ENCODE peak calls at places on chromosomes 2 and 18, in seven cellular contexts. F is neuronal stem cell, J is mammary epithelial cell, Y is AG04450, I is heart left ventricle, M is right cardiac atrium, V is ovary. Q is an unnamed sample.

GRCh38 chr2:234884591-234884990 is 67.2 kb upstream of the SH3BP4 start:
- DNase-seq in F (no peak), J (no peak), Y (no peak), I (no peak), M (no peak), V (no peak), Q (no peak)

GRCh38 chr2:238528953-238529781 is 102.4 kb downstream of the ASB1 start:
- DNase-seq in F (no peak), J (peak; percentile 41), Y (peak; percentile 44), I (no peak), M (no peak), V (no peak), Q (peak; percentile 74)

GRCh38 chr2:121873870-121874269 is 118.4 kb downstream of the TSN start:
- DNase-seq in F (peak; percentile 62), J (no peak), Y (no peak), I (no peak), M (no peak), V (no peak), Q (no peak)

GRCh38 chr2:230762317-230762896 is 49.8 kb downstream of the CAB39 start:
- DNase-seq in F (peak; percentile 6), J (peak; percentile 28), Y (no peak), I (no peak), M (no peak), V (no peak), Q (no peak)

GRCh38 chr2:128314348-128315121 is 4.1 kb downstream of the HS6ST1 start:
- DNase-seq in F (no peak), J (no peak), Y (no peak), I (peak; percentile 13), M (no peak), V (no peak), Q (no peak)

GRCh38 chr2:220000586-220000985 is 373.2 kb downstream of the SLC4A3 start:
- DNase-seq in F (no peak), J (no peak), Y (no peak), I (no peak), M (no peak), V (no peak), Q (no peak)

GRCh38 chr2:224987733-224988132 is 54.5 kb downstream of the DOCK10 start:
- DNase-seq in F (no peak), J (no peak), Y (no peak), I (no peak), M (no peak), V (no peak), Q (no peak)

GRCh38 chr18:55405655-55406373 is 182.2 kb downstream of the TCF4 start:
- DNase-seq in F (no peak), J (peak; percentile 84), Y (peak; percentile 81), I (peak; percentile 92), M (peak; percentile 92), V (peak; percentile 92), Q (peak; percentile 46)

GRCh38 chr2:190533175-190533967 is 1.2 kb downstream of the NEMP2 start:
- DNase-seq in F (no peak), J (no peak), Y (no peak), I (no peak), M (peak; percentile 63), V (no peak), Q (no peak)

GRCh38 chr2:81589406-81589805 is 1284.9 kb upstream of the LRRTM1 start:
- DNase-seq in F (no peak), J (no peak), Y (no peak), I (no peak), M (no peak), V (no peak), Q (no peak)

GRCh38 chr2:47054867-47055266 is 100.2 kb downstream of the STPG4 start:
- DNase-seq in F (no peak), J (no peak), Y (no peak), I (no peak), M (no peak), V (no peak), Q (no peak)

GRCh38 chr18:46289931-46290330 is 185.7 kb downstream of the HAUS1 start:
- DNase-seq in F (no peak), J (no peak), Y (no peak), I (no peak), M (no peak), V (no peak), Q (no peak)

GRCh38 chr2:117785740-117786139 is 28.8 kb upstream of the DDX18 start:
- DNase-seq in F (peak; percentile 45), J (peak; percentile 19), Y (peak; percentile 7), I (no peak), M (no peak), V (no peak), Q (no peak)

GRCh38 chr2:120346667-120347358 is 877 bp downstream of the INHBB start:
- DNase-seq in F (no peak), J (peak; percentile 22), Y (no peak), I (no peak), M (no peak), V (no peak), Q (no peak)

GRCh38 chr2:163553601-163554000 is 182.2 kb downstream of the FIGN start:
- DNase-seq in F (no peak), J (no peak), Y (no peak), I (no peak), M (no peak), V (no peak), Q (no peak)

GRCh38 chr18:38750786-38751185 is 1185.2 kb upstream of the CELF4 start:
- DNase-seq in F (no peak), J (peak; percentile 43), Y (no peak), I (no peak), M (no peak), V (no peak), Q (peak; percentile 18)

GRCh38 chr2:137255990-137256389 is 490.6 kb downstream of the THSD7B start:
- DNase-seq in F (no peak), J (peak; percentile 93), Y (no peak), I (no peak), M (no peak), V (no peak), Q (peak; percentile 65)

GRCh38 chr2:54901224-54901986 is 148.8 kb downstream of the RTN4 start:
- DNase-seq in F (no peak), J (no peak), Y (no peak), I (no peak), M (no peak), V (no peak), Q (no peak)

GRCh38 chr2:43068730-43069517 is 157.5 kb downstream of the ZFP36L2 start:
- DNase-seq in F (no peak), J (peak; percentile 39), Y (no peak), I (no peak), M (no peak), V (peak; percentile 8), Q (no peak)

GRCh38 chr2:128322651-128323491 is 4.2 kb upstream of the HS6ST1 start:
- DNase-seq in F (no peak), J (no peak), Y (no peak), I (peak; percentile 29), M (peak; percentile 80), V (peak; percentile 43), Q (no peak)

GRCh38 chr2:215653344-215654015 is 217.6 kb upstream of the FN1 start:
- DNase-seq in F (no peak), J (no peak), Y (peak; percentile 8), I (no peak), M (no peak), V (no peak), Q (no peak)

GRCh38 chr2:217943379-217944321 is 59.1 kb downstream of the TNS1 start:
- DNase-seq in F (peak; percentile 50), J (no peak), Y (no peak), I (peak; percentile 91), M (peak; percentile 95), V (peak; percentile 76), Q (no peak)

GRCh38 chr2:14454102-14454676 is 178.3 kb upstream of the LRATD1 start:
- DNase-seq in F (no peak), J (no peak), Y (no peak), I (no peak), M (no peak), V (no peak), Q (no peak)

GRCh38 chr2:172282944-172283343 is 144.4 kb upstream of the ITGA6 start:
- DNase-seq in F (no peak), J (peak; percentile 69), Y (peak; percentile 88), I (no peak), M (no peak), V (no peak), Q (peak; percentile 70)

DNA sequence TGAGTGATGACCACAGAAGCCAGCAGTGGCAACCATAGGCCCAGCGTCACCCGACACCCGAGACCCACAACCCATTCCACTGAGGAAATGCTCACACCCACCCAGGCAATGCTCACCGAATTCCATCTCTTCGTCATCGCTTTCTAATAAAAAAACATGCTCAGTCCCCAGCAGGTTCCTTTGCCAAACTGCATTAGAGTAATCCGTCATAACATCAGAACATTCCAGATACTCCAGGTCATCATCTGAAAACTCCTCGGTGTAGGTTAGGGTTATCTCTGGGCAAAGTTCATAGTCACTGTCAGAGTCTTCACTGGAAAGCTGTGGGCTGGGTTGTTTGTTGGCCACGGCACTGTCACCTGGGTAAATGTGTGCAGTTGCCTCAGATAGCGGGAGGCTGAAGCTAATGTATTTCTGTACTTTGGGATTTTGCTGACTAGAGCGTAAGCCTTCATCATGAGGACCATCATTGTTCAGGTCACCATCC is 49.3 kb downstream of the ALPK2 start:
- DNase-seq in F (no peak), J (no peak), Y (peak; percentile 71), I (no peak), M (no peak), V (no peak), Q (no peak)
- H3K27ac ChIP-seq in F (no peak overlapping the region), J (no peak overlapping the region), Y (peak overlapping the region; percentile 99), I (peak overlapping the region; percentile 67), M (peak overlapping the region; percentile 51), V (no peak overlapping the region), Q (no peak overlapping the region)

DNA sequence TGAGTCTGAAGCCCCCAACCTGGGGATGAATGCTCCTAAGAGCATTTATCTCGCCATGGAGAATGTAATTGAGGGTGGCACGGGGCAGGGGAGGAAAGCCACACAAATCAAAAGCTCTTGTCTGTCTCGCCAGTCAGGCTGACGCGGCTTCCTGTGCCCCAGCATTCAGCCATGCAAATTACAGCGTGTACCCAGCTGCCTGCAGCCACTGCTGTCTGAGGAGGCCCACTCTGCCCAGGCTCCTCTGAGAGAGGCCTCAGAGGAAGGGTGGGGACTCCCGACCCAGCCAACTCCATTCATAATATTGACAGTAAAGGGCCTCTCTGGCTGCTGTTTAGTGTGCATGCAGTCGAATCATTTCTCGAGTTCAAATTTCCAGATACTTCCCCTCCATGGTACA is 22.0 kb downstream of the SMAD7 start:
- DNase-seq in F (no peak), J (peak; percentile 57), Y (no peak), I (peak; percentile 61), M (peak; percentile 85), V (no peak), Q (no peak)
- H3K27ac ChIP-seq in F (no peak overlapping the region), J (peak overlapping the region; percentile 45), Y (peak overlapping the region; percentile 85), I (peak overlapping the region; percentile 67), M (peak overlapping the region; percentile 87), V (no peak overlapping the region), Q (peak overlapping the region; percentile 63)

GRCh38 chr18:2897448-2898052 is 50.7 kb downstream of the EMILIN2 start:
- DNase-seq in F (no peak), J (no peak), Y (no peak), I (no peak), M (no peak), V (no peak), Q (no peak)
- H3K27ac ChIP-seq in F (no peak overlapping the region), J (no peak overlapping the region), Y (no peak overlapping the region), I (peak overlapping the region; percentile 46), M (no peak overlapping the region), V (no peak overlapping the region), Q (no peak overlapping the region)

DNA sequence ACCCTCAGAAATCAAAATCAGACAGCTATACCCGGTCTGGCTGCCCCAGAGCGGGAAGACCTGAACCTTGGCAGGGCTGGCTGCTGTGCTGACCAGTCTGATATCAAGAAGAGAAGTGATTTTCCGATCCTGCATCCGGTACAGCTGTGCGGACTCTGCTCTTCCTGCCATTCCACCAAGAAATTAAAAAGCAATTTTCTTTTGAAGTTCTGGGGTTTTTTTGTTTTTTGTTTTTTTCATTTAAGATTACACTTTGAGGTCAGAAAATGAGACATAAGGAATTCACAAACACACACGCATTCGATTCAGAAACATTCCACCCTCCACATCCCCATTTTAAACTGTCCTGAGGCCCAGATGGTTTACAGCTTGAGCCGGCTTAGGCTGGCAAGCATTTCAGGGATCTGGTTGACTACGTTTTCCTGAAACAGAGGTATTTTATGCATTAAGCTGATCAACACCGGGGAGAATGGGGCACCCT is 156.5 kb downstream of the COL6A3 start:
- DNase-seq in F (no peak), J (no peak), Y (no peak), I (no peak), M (peak; percentile 63), V (peak; percentile 81), Q (no peak)
- H3K27ac ChIP-seq in F (no peak overlapping the region), J (no peak overlapping the region), Y (peak overlapping the region; percentile 98), I (peak overlapping the region; percentile 72), M (no peak overlapping the region), V (peak overlapping the region; percentile 51), Q (no peak overlapping the region)